ENCODE peak calls at places on chromosomes 13 and 19, in seven cellular contexts. One of them, this sample, is unnamed.
A peak's percentile ranks its signal among the peaks of the same experiment; 100 is the strongest.

GRCh38 chr19:4338441-4339350 is at the start of gene STAP2:
- DNase-seq in ascending aorta: no peak
- DNase-seq in lung: peak; percentile 53
- DNase-seq in Panc1: no peak
- DNase-seq in fibroblast of lung: no peak
- DNase-seq in PC-3: peak; percentile 77
- DNase-seq in left lung: peak; percentile 82
- DNase-seq in this sample: no peak

GRCh38 chr19:47353307-47353712 is 4.2 kb downstream of the DHX34 start:
- DNase-seq in ascending aorta: no peak
- DNase-seq in lung: no peak
- DNase-seq in Panc1: no peak
- DNase-seq in fibroblast of lung: no peak
- DNase-seq in PC-3: no peak
- DNase-seq in left lung: no peak
- DNase-seq in this sample: no peak

GRCh38 chr13:48532146-48532472 is 771 bp downstream of the RCBTB2 start:
- DNase-seq in ascending aorta: no peak
- DNase-seq in lung: no peak
- DNase-seq in Panc1: no peak
- DNase-seq in fibroblast of lung: peak; percentile 76
- DNase-seq in PC-3: peak; percentile 35
- DNase-seq in left lung: no peak
- DNase-seq in this sample: no peak

GRCh38 chr19:33273881-33274662 is 28.3 kb downstream of the CEBPA start:
- DNase-seq in ascending aorta: no peak
- DNase-seq in lung: peak; percentile 76
- DNase-seq in Panc1: no peak
- DNase-seq in fibroblast of lung: peak; percentile 71
- DNase-seq in PC-3: peak; percentile 35
- DNase-seq in left lung: peak; percentile 81
- DNase-seq in this sample: peak; percentile 94

GRCh38 chr13:104024416-104025170 is 958.4 kb upstream of the SLC10A2 start:
- DNase-seq in ascending aorta: no peak
- DNase-seq in lung: no peak
- DNase-seq in Panc1: no peak
- DNase-seq in fibroblast of lung: peak; percentile 72
- DNase-seq in PC-3: no peak
- DNase-seq in left lung: no peak
- DNase-seq in this sample: peak; percentile 73

GRCh38 chr19:43765109-43765876 is 10.5 kb upstream of the SMG9 start:
- DNase-seq in ascending aorta: peak; percentile 90
- DNase-seq in lung: no peak
- DNase-seq in Panc1: no peak
- DNase-seq in fibroblast of lung: peak; percentile 87
- DNase-seq in PC-3: peak; percentile 96
- DNase-seq in left lung: no peak
- DNase-seq in this sample: peak; percentile 95

GRCh38 chr13:33509642-33510229 is 224.2 kb upstream of the STARD13 start:
- DNase-seq in ascending aorta: peak; percentile 86
- DNase-seq in lung: peak; percentile 36
- DNase-seq in Panc1: no peak
- DNase-seq in fibroblast of lung: no peak
- DNase-seq in PC-3: peak; percentile 23
- DNase-seq in left lung: no peak
- DNase-seq in this sample: no peak

GRCh38 chr13:49669735-49670309 is 21.5 kb downstream of the EBPL start:
- DNase-seq in ascending aorta: no peak
- DNase-seq in lung: peak; percentile 44
- DNase-seq in Panc1: peak; percentile 67
- DNase-seq in fibroblast of lung: peak; percentile 86
- DNase-seq in PC-3: peak; percentile 68
- DNase-seq in left lung: no peak
- DNase-seq in this sample: peak; percentile 56

GRCh38 chr13:52374873-52375411 is 31.0 kb downstream of the THSD1 start:
- DNase-seq in ascending aorta: no peak
- DNase-seq in lung: no peak
- DNase-seq in Panc1: no peak
- DNase-seq in fibroblast of lung: peak; percentile 20
- DNase-seq in PC-3: no peak
- DNase-seq in left lung: no peak
- DNase-seq in this sample: no peak

GRCh38 chr13:56317839-56318238 is 822.9 kb upstream of the PRR20A start:
- DNase-seq in ascending aorta: no peak
- DNase-seq in lung: no peak
- DNase-seq in Panc1: no peak
- DNase-seq in fibroblast of lung: no peak
- DNase-seq in PC-3: no peak
- DNase-seq in left lung: no peak
- DNase-seq in this sample: no peak

GRCh38 chr19:46131485-46132143 is 7.1 kb upstream of the IGFL3 start:
- DNase-seq in ascending aorta: no peak
- DNase-seq in lung: no peak
- DNase-seq in Panc1: no peak
- DNase-seq in fibroblast of lung: peak; percentile 20
- DNase-seq in PC-3: no peak
- DNase-seq in left lung: no peak
- DNase-seq in this sample: no peak

GRCh38 chr19:41371541-41371940 is 4.8 kb upstream of the TMEM91 start:
- DNase-seq in ascending aorta: no peak
- DNase-seq in lung: no peak
- DNase-seq in Panc1: no peak
- DNase-seq in fibroblast of lung: no peak
- DNase-seq in PC-3: no peak
- DNase-seq in left lung: no peak
- DNase-seq in this sample: no peak

GRCh38 chr13:41284512-41285288 is 21.3 kb upstream of the MTRF1 start:
- DNase-seq in ascending aorta: no peak
- DNase-seq in lung: no peak
- DNase-seq in Panc1: peak; percentile 81
- DNase-seq in fibroblast of lung: peak; percentile 48
- DNase-seq in PC-3: peak; percentile 95
- DNase-seq in left lung: no peak
- DNase-seq in this sample: peak; percentile 75

GRCh38 chr13:110879482-110879881 is 35.4 kb downstream of the ANKRD10 start:
- DNase-seq in ascending aorta: no peak
- DNase-seq in lung: no peak
- DNase-seq in Panc1: no peak
- DNase-seq in fibroblast of lung: no peak
- DNase-seq in PC-3: no peak
- DNase-seq in left lung: no peak
- DNase-seq in this sample: no peak

GRCh38 chr19:53158119-53158656 is 665 bp downstream of the ZNF347 start:
- DNase-seq in ascending aorta: peak; percentile 65
- DNase-seq in lung: peak; percentile 29
- DNase-seq in Panc1: no peak
- DNase-seq in fibroblast of lung: peak; percentile 28
- DNase-seq in PC-3: peak; percentile 41
- DNase-seq in left lung: peak; percentile 84
- DNase-seq in this sample: no peak

GRCh38 chr19:45468803-45469131 is 971 bp downstream of the FOSB start:
- DNase-seq in ascending aorta: no peak
- DNase-seq in lung: no peak
- DNase-seq in Panc1: no peak
- DNase-seq in fibroblast of lung: no peak
- DNase-seq in PC-3: no peak
- DNase-seq in left lung: no peak
- DNase-seq in this sample: no peak

GRCh38 chr19:33819496-33819874 is 22.8 kb downstream of the KCTD15 start:
- DNase-seq in ascending aorta: no peak
- DNase-seq in lung: no peak
- DNase-seq in Panc1: no peak
- DNase-seq in fibroblast of lung: no peak
- DNase-seq in PC-3: no peak
- DNase-seq in left lung: no peak
- DNase-seq in this sample: no peak

GRCh38 chr19:19260842-19261241 is 12.3 kb downstream of the TM6SF2 start:
- DNase-seq in ascending aorta: no peak
- DNase-seq in lung: no peak
- DNase-seq in Panc1: no peak
- DNase-seq in fibroblast of lung: no peak
- DNase-seq in PC-3: no peak
- DNase-seq in left lung: no peak
- DNase-seq in this sample: no peak

GRCh38 chr13:30785146-30785845 is 50.0 kb downstream of the ALOX5AP start:
- DNase-seq in ascending aorta: no peak
- DNase-seq in lung: peak; percentile 41
- DNase-seq in Panc1: no peak
- DNase-seq in fibroblast of lung: peak; percentile 61
- DNase-seq in PC-3: no peak
- DNase-seq in left lung: no peak
- DNase-seq in this sample: no peak

GRCh38 chr13:86185636-86186035 is 386.4 kb upstream of the SLITRK6 start:
- DNase-seq in ascending aorta: no peak
- DNase-seq in lung: no peak
- DNase-seq in Panc1: no peak
- DNase-seq in fibroblast of lung: no peak
- DNase-seq in PC-3: no peak
- DNase-seq in left lung: peak; percentile 37
- DNase-seq in this sample: no peak

GRCh38 chr19:17555929-17556813 is 722 bp downstream of the COLGALT1 start:
- DNase-seq in ascending aorta: peak; percentile 76
- DNase-seq in lung: peak; percentile 69
- DNase-seq in Panc1: no peak
- DNase-seq in fibroblast of lung: peak; percentile 75
- DNase-seq in PC-3: peak; percentile 43
- DNase-seq in left lung: peak; percentile 92
- DNase-seq in this sample: peak; percentile 25

GRCh38 chr19:17888260-17888659 is 16.5 kb downstream of the SLC5A5 start:
- DNase-seq in ascending aorta: no peak
- DNase-seq in lung: no peak
- DNase-seq in Panc1: no peak
- DNase-seq in fibroblast of lung: no peak
- DNase-seq in PC-3: no peak
- DNase-seq in left lung: no peak
- DNase-seq in this sample: no peak

GRCh38 chr13:53873558-53873957 is 844.9 kb downstream of the OLFM4 start:
- DNase-seq in ascending aorta: no peak
- DNase-seq in lung: no peak
- DNase-seq in Panc1: no peak
- DNase-seq in fibroblast of lung: no peak
- DNase-seq in PC-3: no peak
- DNase-seq in left lung: peak; percentile 31
- DNase-seq in this sample: no peak

GRCh38 chr19:2739602-2740313 is at the start of gene SLC39A3:
- DNase-seq in ascending aorta: peak; percentile 99
- DNase-seq in lung: peak; percentile 100
- DNase-seq in Panc1: peak; percentile 80
- DNase-seq in fibroblast of lung: peak; percentile 99
- DNase-seq in PC-3: peak; percentile 97
- DNase-seq in left lung: peak; percentile 94
- DNase-seq in this sample: peak; percentile 99
- H3K27ac ChIP-seq in ascending aorta: peak within 1 kb of the TSS; percentile 53
- H3K27ac ChIP-seq in lung: no peak within 1 kb of the TSS
- H3K27ac ChIP-seq in Panc1: peak within 1 kb of the TSS; percentile 77
- H3K27ac ChIP-seq in fibroblast of lung: peak within 1 kb of the TSS; percentile 37
- H3K27ac ChIP-seq in PC-3: no peak within 1 kb of the TSS
- H3K27ac ChIP-seq in left lung: peak within 1 kb of the TSS; percentile 65
- H3K27ac ChIP-seq in this sample: peak within 1 kb of the TSS; percentile 16

GRCh38 chr13:98025480-98026025 is 72.1 kb downstream of the IPO5 start:
- DNase-seq in ascending aorta: no peak
- DNase-seq in lung: no peak
- DNase-seq in Panc1: no peak
- DNase-seq in fibroblast of lung: peak; percentile 76
- DNase-seq in PC-3: no peak
- DNase-seq in left lung: no peak
- DNase-seq in this sample: no peak
- H3K36me3 ChIP-seq in ascending aorta: peaks cover 12% of the 10 kb centered on the region
- H3K36me3 ChIP-seq in lung: peaks cover 22% of the 10 kb centered on the region
- H3K36me3 ChIP-seq in Panc1: peaks cover 7% of the 10 kb centered on the region
- H3K36me3 ChIP-seq in fibroblast of lung: peaks cover 2% of the 10 kb centered on the region
- H3K36me3 ChIP-seq in PC-3: peaks cover 31% of the 10 kb centered on the region
- H3K36me3 ChIP-seq in left lung: peaks cover 29% of the 10 kb centered on the region
- H3K36me3 ChIP-seq in this sample: peaks cover 13% of the 10 kb centered on the region

DNA sequence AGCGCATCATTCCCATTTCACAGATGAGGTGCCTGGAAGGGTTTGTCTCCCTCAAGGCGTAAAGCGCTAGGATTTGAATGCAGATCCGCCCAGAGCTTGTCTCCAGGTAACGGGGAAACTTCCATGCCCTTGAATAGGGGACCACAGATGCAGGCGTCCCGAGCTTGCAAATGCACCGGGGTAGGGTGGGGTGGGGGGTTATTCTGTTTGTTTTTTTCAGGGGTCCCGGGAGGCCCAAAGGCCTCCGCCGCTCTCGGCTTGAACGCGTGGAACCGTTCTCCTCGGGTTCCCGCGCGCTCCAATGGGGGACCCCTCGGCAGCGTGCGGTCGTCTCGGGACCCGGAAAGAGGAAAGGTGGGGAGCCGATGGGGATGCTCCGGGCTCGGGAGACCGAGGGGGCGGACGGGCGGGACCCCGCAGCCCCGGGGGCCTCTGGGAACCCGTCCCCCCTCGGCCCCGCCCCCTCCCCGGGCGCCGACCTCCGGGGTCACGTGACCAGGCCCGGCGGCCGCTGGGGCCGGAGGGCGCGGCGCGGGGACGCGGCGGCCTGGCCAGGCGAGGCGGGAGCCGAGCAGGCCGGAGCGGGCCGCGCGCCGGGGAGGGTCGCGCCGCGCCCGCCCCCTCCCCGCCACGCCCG is at the start of gene PKN1:
- DNase-seq in ascending aorta: no peak
- DNase-seq in lung: no peak
- DNase-seq in Panc1: no peak
- DNase-seq in fibroblast of lung: peak; percentile 36
- DNase-seq in PC-3: peak; percentile 46
- DNase-seq in left lung: peak; percentile 92
- DNase-seq in this sample: no peak
- H3K27ac ChIP-seq in ascending aorta: peak within 1 kb of the TSS; percentile 82
- H3K27ac ChIP-seq in lung: peak within 1 kb of the TSS; percentile 87
- H3K27ac ChIP-seq in Panc1: peak within 1 kb of the TSS; percentile 82
- H3K27ac ChIP-seq in fibroblast of lung: peak within 1 kb of the TSS; percentile 32
- H3K27ac ChIP-seq in PC-3: peak within 1 kb of the TSS; percentile 60
- H3K27ac ChIP-seq in left lung: peak within 1 kb of the TSS; percentile 85
- H3K27ac ChIP-seq in this sample: peak within 1 kb of the TSS; percentile 34

GRCh38 chr19:12117203-12117970 is 22.8 kb downstream of the ZNF20 start:
- DNase-seq in ascending aorta: no peak
- DNase-seq in lung: no peak
- DNase-seq in Panc1: no peak
- DNase-seq in fibroblast of lung: no peak
- DNase-seq in PC-3: no peak
- DNase-seq in left lung: no peak
- DNase-seq in this sample: no peak

GRCh38 chr19:12112701-12113100 is 27.4 kb downstream of the ZNF20 start:
- DNase-seq in ascending aorta: no peak
- DNase-seq in lung: no peak
- DNase-seq in Panc1: no peak
- DNase-seq in fibroblast of lung: no peak
- DNase-seq in PC-3: no peak
- DNase-seq in left lung: no peak
- DNase-seq in this sample: no peak

GRCh38 chr19:12113121-12113520 is 27.0 kb downstream of the ZNF20 start:
- DNase-seq in ascending aorta: no peak
- DNase-seq in lung: no peak
- DNase-seq in Panc1: no peak
- DNase-seq in fibroblast of lung: no peak
- DNase-seq in PC-3: no peak
- DNase-seq in left lung: no peak
- DNase-seq in this sample: no peak

GRCh38 chr19:12111176-12111575 is 29.0 kb downstream of the ZNF20 start:
- DNase-seq in ascending aorta: no peak
- DNase-seq in lung: no peak
- DNase-seq in Panc1: no peak
- DNase-seq in fibroblast of lung: no peak
- DNase-seq in PC-3: no peak
- DNase-seq in left lung: no peak
- DNase-seq in this sample: no peak

GRCh38 chr19:12112238-12112637 is 27.9 kb downstream of the ZNF20 start:
- DNase-seq in ascending aorta: no peak
- DNase-seq in lung: no peak
- DNase-seq in Panc1: no peak
- DNase-seq in fibroblast of lung: no peak
- DNase-seq in PC-3: no peak
- DNase-seq in left lung: no peak
- DNase-seq in this sample: no peak
- H3K36me3 ChIP-seq in ascending aorta: peaks cover 15% of the 10 kb centered on the region
- H3K36me3 ChIP-seq in lung: peaks cover 21% of the 10 kb centered on the region
- H3K36me3 ChIP-seq in Panc1: peaks cover 3% of the 10 kb centered on the region
- H3K36me3 ChIP-seq in fibroblast of lung: no peaks in the 10 kb centered on the region
- H3K36me3 ChIP-seq in PC-3: peaks cover 12% of the 10 kb centered on the region
- H3K36me3 ChIP-seq in left lung: peaks cover 37% of the 10 kb centered on the region
- H3K36me3 ChIP-seq in this sample: no peaks in the 10 kb centered on the region

This sample was measured in brain microvascular endothelial cell.